ENCODE peak calls at places on chromosome 14, in seven cellular contexts. B, S, W, I, Q, M and P are unnamed samples.

GRCh38 chr14:96275182-96276112 is 19.4 kb downstream of the BDKRB1 start:
- DNase-seq in B (peak; percentile 76), W (peak; percentile 29), M (peak; percentile 7), S (peak; percentile 90), Q (peak; percentile 71), I (no peak), P (peak; percentile 44)

GRCh38 chr14:74863274-74863673 is 12.7 kb downstream of the PROX2 start:
- DNase-seq in M (no peak), B (no peak), S (no peak), W (no peak), I (no peak), Q (no peak), P (no peak)

GRCh38 chr14:78790262-78790661 is 620.1 kb downstream of the NRXN3 start:
- DNase-seq in Q (no peak), I (no peak), B (no peak), W (no peak), M (no peak), S (no peak), P (no peak)

GRCh38 chr14:35965425-35965824 is 139.3 kb downstream of the BRMS1L start:
- DNase-seq in M (no peak), W (no peak), Q (no peak), S (no peak), I (no peak), B (no peak), P (no peak)

GRCh38 chr14:58078068-58078467 is 73.9 kb downstream of the ARMH4 start:
- DNase-seq in B (no peak), W (no peak), S (peak; percentile 84), Q (no peak), M (no peak), I (no peak), P (no peak)

GRCh38 chr14:65783101-65783500 is 370.6 kb downstream of the FUT8 start:
- DNase-seq in W (no peak), I (no peak), M (no peak), B (no peak), Q (no peak), S (no peak), P (no peak)

GRCh38 chr14:92963301-92964123 is 40.6 kb downstream of the CHGA start:
- DNase-seq in I (no peak), Q (no peak), S (no peak), M (no peak), W (no peak), B (no peak), P (peak; percentile 43)

GRCh38 chr14:34872822-34873590 is 2.2 kb downstream of the BAZ1A start:
- DNase-seq in W (no peak), I (no peak), B (peak; percentile 46), S (peak; percentile 69), M (no peak), Q (no peak), P (peak; percentile 90)

GRCh38 chr14:99654235-99655000 is 9.5 kb downstream of the HHIPL1 start:
- DNase-seq in M (no peak), B (peak; percentile 33), I (no peak), S (peak; percentile 81), W (no peak), Q (no peak), P (no peak)

GRCh38 chr14:57066887-57067513 is 201.7 kb downstream of the EXOC5 start:
- DNase-seq in M (no peak), S (peak; percentile 2), W (peak; percentile 12), I (peak; percentile 17), B (peak; percentile 13), Q (peak; percentile 22), P (peak; percentile 16)

GRCh38 chr14:91689608-91690007 is 42.3 kb downstream of the CATSPERB start:
- DNase-seq in W (no peak), I (no peak), S (no peak), Q (no peak), B (no peak), M (no peak), P (no peak)

GRCh38 chr14:68819260-68819691 is 26.4 kb upstream of the ZFP36L1 start:
- DNase-seq in B (no peak), Q (peak; percentile 58), I (no peak), W (peak; percentile 90), M (no peak), S (peak; percentile 66), P (no peak)

GRCh38 chr14:68785817-68786490 is 6.9 kb downstream of the ZFP36L1 start:
- DNase-seq in I (no peak), M (no peak), B (peak; percentile 67), Q (no peak), S (no peak), W (no peak), P (no peak)

GRCh38 chr14:69487771-69488170 is 3.2 kb downstream of the PLEKHD1 start:
- DNase-seq in I (no peak), B (no peak), Q (no peak), S (no peak), W (no peak), M (no peak), P (no peak)

GRCh38 chr14:22520235-22520634 is 68.8 kb downstream of the DAD1 start:
- DNase-seq in M (no peak), Q (peak; percentile 10), B (no peak), W (no peak), S (peak; percentile 83), I (no peak), P (no peak)

GRCh38 chr14:50741571-50741970 is 73.5 kb upstream of the SAV1 start:
- DNase-seq in S (peak; percentile 70), Q (no peak), W (peak; percentile 16), I (no peak), B (peak; percentile 10), M (no peak), P (no peak)

GRCh38 chr14:46322076-46322475 is 329.5 kb downstream of the RPL10L start:
- DNase-seq in M (no peak), I (peak; percentile 33), W (no peak), Q (no peak), B (no peak), S (no peak), P (no peak)

GRCh38 chr14:100629098-100629497 is 41.9 kb upstream of the BEGAIN start:
- DNase-seq in W (no peak), M (no peak), Q (no peak), I (no peak), S (no peak), B (no peak), P (no peak)

GRCh38 chr14:70793637-70794036 is 15.7 kb downstream of the MAP3K9 start:
- DNase-seq in B (no peak), M (no peak), W (no peak), S (no peak), Q (no peak), I (no peak), P (no peak)

GRCh38 chr14:55780156-55780946 is 200.3 kb downstream of the KTN1 start:
- DNase-seq in W (no peak), B (no peak), Q (no peak), I (no peak), M (no peak), S (peak; percentile 33), P (no peak)

GRCh38 chr14:50599700-50600444 is 39.9 kb downstream of the ATL1 start:
- DNase-seq in W (peak; percentile 38), M (no peak), S (peak; percentile 60), B (peak; percentile 14), Q (no peak), I (no peak), P (peak; percentile 36)

GRCh38 chr14:29459967-29460366 is 467.7 kb downstream of the PRKD1 start:
- DNase-seq in B (no peak), M (no peak), I (no peak), S (no peak), Q (no peak), W (no peak), P (no peak)

GRCh38 chr14:61140271-61140670 is 140.9 kb downstream of the TMEM30B start:
- DNase-seq in W (no peak), S (peak; percentile 37), I (no peak), Q (no peak), M (no peak), B (no peak), P (no peak)
- TF ChIP-seq CEBPB in W (no peak), S (no peak), I (no peak), Q (no peak), M (no peak), B (no peak), P (no peak)

DNA sequence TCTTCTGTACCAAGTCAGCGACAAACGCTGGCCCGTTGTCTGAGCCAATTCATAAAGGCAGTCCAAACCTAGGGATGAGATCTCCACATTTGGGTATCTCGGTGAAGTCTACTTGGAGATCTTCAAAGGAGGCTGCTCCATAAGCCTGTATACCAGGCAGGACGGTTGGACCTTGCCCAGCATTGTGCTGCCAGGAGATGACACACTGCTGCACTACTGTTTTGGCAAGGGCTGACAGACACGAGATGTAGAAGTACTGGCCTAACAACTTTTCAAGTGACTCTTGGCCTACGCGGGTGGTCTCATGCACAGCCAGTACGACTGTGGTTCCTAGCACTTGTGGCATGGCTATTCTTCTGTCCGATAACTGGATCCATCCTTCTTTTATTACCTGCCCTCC is 135.3 kb downstream of the SLC38A6 start:
- DNase-seq in I (no peak), B (no peak), S (no peak), W (no peak), M (no peak), Q (no peak), P (no peak)
- TF ChIP-seq CEBPB in I (no peak), B (no peak), S (no peak), W (no peak), M (no peak), Q (no peak), P (no peak)

DNA sequence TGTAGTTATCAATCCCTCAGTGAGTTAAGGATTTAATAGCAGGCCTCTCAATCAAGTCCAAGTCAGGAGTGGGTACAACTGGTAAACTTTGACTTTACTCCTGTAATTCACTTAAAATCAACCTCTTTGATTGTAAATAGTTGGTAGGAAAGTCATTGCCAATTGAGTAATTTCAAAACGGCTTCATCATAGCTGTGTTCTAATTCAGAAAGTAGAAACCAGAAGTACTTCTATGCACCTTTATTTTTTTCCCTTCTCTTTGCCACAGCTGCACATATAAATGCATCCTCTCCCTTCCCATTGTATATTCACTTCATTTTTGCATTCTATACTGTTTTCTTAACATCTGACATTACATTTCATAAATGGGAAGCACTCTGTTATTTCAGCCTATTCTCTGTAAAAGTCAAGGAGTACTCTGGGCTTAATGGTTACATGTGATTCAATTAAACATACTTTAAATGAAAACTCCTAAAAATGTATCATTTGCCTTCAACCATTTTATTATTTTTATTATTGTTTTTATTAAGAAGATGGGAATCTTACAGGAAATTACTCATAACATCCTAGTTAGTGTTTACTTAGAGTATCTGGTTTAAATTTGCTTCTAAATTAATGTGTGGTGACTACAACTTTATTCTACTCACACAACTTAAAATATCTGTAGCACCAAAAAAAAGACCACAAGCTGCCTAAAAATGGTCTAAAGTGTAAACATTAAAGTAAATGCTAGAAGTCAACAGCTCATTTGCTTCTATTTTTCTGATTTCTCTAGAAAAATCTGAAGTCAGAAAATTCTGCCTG is 171.2 kb downstream of the CEP128 start:
- DNase-seq in B (no peak), Q (no peak), M (no peak), S (peak; percentile 34), I (no peak), W (no peak), P (no peak)
- TF ChIP-seq CEBPB in B (no peak), Q (no peak), M (no peak), S (no peak), I (no peak), W (no peak), P (no peak)

GRCh38 chr14:80663541-80663940 is 278.0 kb downstream of the CEP128 start:
- DNase-seq in S (no peak), M (no peak), Q (no peak), B (no peak), W (no peak), I (no peak), P (no peak)

GRCh38 chr14:80658733-80659132 is 282.8 kb downstream of the CEP128 start:
- DNase-seq in I (no peak), B (no peak), S (no peak), W (no peak), M (no peak), Q (no peak), P (peak; percentile 79)

GRCh38 chr14:80669416-80669815 is 272.1 kb downstream of the CEP128 start:
- DNase-seq in W (no peak), M (no peak), B (no peak), I (no peak), Q (no peak), S (peak; percentile 47), P (no peak)

GRCh38 chr14:80664576-80664975 is 277.0 kb downstream of the CEP128 start:
- DNase-seq in W (no peak), S (peak; percentile 83), B (no peak), I (no peak), M (no peak), Q (no peak), P (peak; percentile 13)
- TF ChIP-seq CEBPB in W (no peak), S (no peak), B (no peak), I (no peak), M (no peak), Q (no peak), P (no peak)